ENCODE peak calls at places on chromosomes 12 and 14, in four cellular contexts. J, S, T and V are unnamed samples.

GRCh38 chr14:53183611-53184010 is 30.5 kb upstream of the DDHD1 start:
- DNase-seq in S (no peak), T (no peak), J (no peak), V (no peak)

GRCh38 chr14:91636604-91637003 is 95.3 kb downstream of the CATSPERB start:
- DNase-seq in T (no peak), J (no peak), S (no peak), V (no peak)

GRCh38 chr12:45468751-45469615 is 253.1 kb downstream of the ANO6 start:
- DNase-seq in T (no peak), S (no peak), J (no peak), V (no peak)

GRCh38 chr12:132018193-132018916 is 68.6 kb downstream of the EP400 start:
- DNase-seq in J (no peak), S (no peak), T (no peak), V (no peak)

GRCh38 chr12:31756977-31757420 is 28.2 kb upstream of the AMN1 start:
- DNase-seq in S (no peak), J (no peak), T (no peak), V (no peak)

GRCh38 chr12:20593611-20594010 is 101.5 kb upstream of the SLCO1C1 start:
- DNase-seq in T (no peak), S (no peak), J (no peak), V (no peak)

GRCh38 chr12:5718680-5719079 is 226.4 kb downstream of the ANO2 start:
- DNase-seq in S (no peak), J (no peak), T (no peak), V (no peak)

GRCh38 chr12:122023339-122024131 is 1.9 kb downstream of the BCL7A start:
- DNase-seq in J (peak), T (peak), S (peak), V (no peak)

GRCh38 chr12:67786086-67786485 is 137.5 kb downstream of the DYRK2 start:
- DNase-seq in J (no peak), S (no peak), T (no peak), V (no peak)

GRCh38 chr12:102876883-102877282 is 40.2 kb downstream of the PAH start:
- DNase-seq in T (no peak), J (no peak), S (no peak), V (no peak)

GRCh38 chr12:76329163-76329562 is 19.1 kb downstream of the BBS10 start:
- DNase-seq in T (no peak), S (no peak), J (no peak), V (no peak)

GRCh38 chr12:64083285-64084210 is 138.5 kb downstream of the KICS2 start:
- DNase-seq in S (peak), T (peak), J (no peak), V (no peak)

GRCh38 chr14:59511916-59512530 is 27.7 kb downstream of the JKAMP start:
- DNase-seq in T (peak), J (peak), S (no peak), V (no peak)

GRCh38 chr14:37197421-37198272 is at the start of gene MIPOL1:
- DNase-seq in T (peak), S (peak), J (peak), V (no peak)

GRCh38 chr12:68876471-68876870 is 56.5 kb downstream of the CPM start:
- DNase-seq in T (no peak), J (no peak), S (peak), V (no peak)

GRCh38 chr14:70856851-70857498 is 47.7 kb upstream of the MAP3K9 start:
- DNase-seq in T (no peak), J (peak), S (no peak), V (no peak)

GRCh38 chr14:23645812-23646647 is 9.9 kb downstream of the DHRS2 start:
- DNase-seq in S (no peak), T (no peak), J (no peak), V (no peak)

GRCh38 chr12:132405742-132406251 is 76.4 kb upstream of the GALNT9 start:
- DNase-seq in T (no peak), S (no peak), J (no peak), V (no peak)

GRCh38 chr14:84592770-84593169 is 937.2 kb upstream of the FLRT2 start:
- DNase-seq in T (no peak), S (no peak), J (no peak), V (no peak)

GRCh38 chr12:8145754-8146415 is 10.9 kb upstream of the ZNF705A start:
- DNase-seq in T (no peak), S (peak), J (no peak), V (no peak)

GRCh38 chr12:112005419-112006395 is 7.3 kb downstream of the TMEM116 start:
- DNase-seq in J (no peak), S (no peak), T (peak), V (no peak)

GRCh38 chr12:91551927-91552326 is 369.3 kb upstream of the DCN start:
- DNase-seq in S (peak), J (no peak), T (no peak), V (no peak)

GRCh38 chr14:59150990-59151389 is 37.5 kb upstream of the DAAM1 start:
- DNase-seq in T (no peak), S (peak), J (no peak), V (no peak)

GRCh38 chr14:101789222-101789621 is 27.7 kb downstream of the PPP2R5C start:
- DNase-seq in T (no peak), J (no peak), S (no peak), V (no peak)

GRCh38 chr14:87430810-87431209 is 562.2 kb downstream of the GALC start:
- DNase-seq in T (no peak), S (no peak), J (no peak), V (no peak)

GRCh38 chr12:124856132-124856841 is 7.4 kb downstream of the SCARB1 start:
- DNase-seq in S (no peak), T (no peak), J (no peak), V (no peak)

GRCh38 chr14:61269321-61270083 is 11.6 kb downstream of the TMEM30B start:
- DNase-seq in J (peak), T (peak), S (peak), V (peak)